ENCODE peak calls at places on chromosomes 5 and 9, in seven cellular contexts. J is gastrocnemius medialis, D is suprapubic skin, V is stomach, A is breast epithelium, Y is testis, N is transverse colon. P is an unnamed sample.
A peak's percentile ranks its signal among the peaks of the same experiment; 100 is the strongest.

GRCh38 chr5:14171621-14172020 is 28.5 kb downstream of the TRIO start:
- DNase-seq in D (no peak), J (no peak), V (no peak), A (no peak), N (no peak), Y (no peak), P (no peak)

GRCh38 chr9:72365525-72366256 is 683 bp upstream of the ZFAND5 start:
- DNase-seq in D (peak; percentile 93), A (peak; percentile 80), Y (peak; percentile 91), V (peak; percentile 85), N (peak; percentile 87), J (peak; percentile 92), P (peak; percentile 90)

GRCh38 chr5:142323480-142324376 is 1.1 kb downstream of the SPRY4 start:
- DNase-seq in N (peak; percentile 77), A (no peak), D (no peak), V (peak; percentile 44), Y (no peak), J (no peak), P (peak; percentile 17)

GRCh38 chr5:81825237-81825636 is 74.3 kb upstream of the SSBP2 start:
- DNase-seq in N (peak; percentile 20), Y (peak; percentile 28), A (peak; percentile 59), D (no peak), J (peak; percentile 69), V (peak; percentile 37), P (peak; percentile 51)

GRCh38 chr5:126846344-126846743 is 69.4 kb downstream of the LMNB1 start:
- DNase-seq in D (no peak), Y (no peak), V (no peak), J (no peak), N (no peak), A (no peak), P (no peak)

GRCh38 chr5:160458971-160459800 is 37.5 kb downstream of the PTTG1 start:
- DNase-seq in A (no peak), Y (peak; percentile 41), J (no peak), D (no peak), N (no peak), V (no peak), P (no peak)

GRCh38 chr5:172852490-172853354 is 18.7 kb downstream of the ERGIC1 start:
- DNase-seq in N (peak; percentile 42), A (no peak), V (peak; percentile 70), Y (no peak), D (no peak), J (no peak), P (no peak)

GRCh38 chr9:89613912-89614311 is 9.1 kb downstream of the GADD45G start:
- DNase-seq in Y (no peak), V (no peak), D (no peak), J (no peak), A (no peak), N (no peak), P (no peak)

GRCh38 chr9:36140086-36141084 is 3.9 kb downstream of the GLIPR2 start:
- DNase-seq in V (no peak), Y (no peak), J (no peak), A (no peak), D (no peak), N (no peak), P (peak; percentile 52)

GRCh38 chr5:35313296-35313695 is 83.0 kb upstream of the PRLR start:
- DNase-seq in A (no peak), D (no peak), Y (no peak), J (no peak), V (no peak), N (no peak), P (no peak)

GRCh38 chr5:44935262-44935661 is 126.5 kb downstream of the MRPS30 start:
- DNase-seq in V (no peak), N (no peak), A (no peak), J (no peak), Y (no peak), D (no peak), P (no peak)

GRCh38 chr9:13088734-13089427 is 190.6 kb downstream of the MPDZ start:
- DNase-seq in J (no peak), D (no peak), A (no peak), N (peak; percentile 7), V (no peak), Y (peak; percentile 44), P (no peak)

GRCh38 chr5:41924872-41925554 is at the start of gene FBXO4:
- DNase-seq in Y (peak; percentile 88), D (peak; percentile 92), J (peak; percentile 78), N (peak; percentile 88), A (peak; percentile 78), V (peak; percentile 85), P (peak; percentile 88)
- TF ChIP-seq CTCF in Y (peak; percentile 43), D (no peak), J (peak; percentile 13), N (peak; percentile 57), A (peak; percentile 24), V (peak; percentile 28), P (peak; percentile 53)

GRCh38 chr9:70419546-70420266 is 5.2 kb upstream of the KLF9 start:
- DNase-seq in A (peak; percentile 97), N (peak; percentile 96), D (peak; percentile 98), Y (peak; percentile 95), V (peak; percentile 97), J (peak; percentile 98), P (peak; percentile 98)
- TF ChIP-seq POLR2A in A (peak; percentile 60), N (peak; percentile 98), D (peak; percentile 91), Y (no peak), V (peak; percentile 85), J (no peak), P (no peak)

GRCh38 chr5:58482536-58482935 is 8.7 kb upstream of the GAPT start:
- DNase-seq in D (no peak), Y (no peak), J (no peak), N (no peak), V (no peak), A (no peak), P (no peak)
- H3K36me3 ChIP-seq in D (no peaks in the 10 kb centered on the region), Y (no peaks in the 10 kb centered on the region), J (no peaks in the 10 kb centered on the region), N (no peaks in the 10 kb centered on the region), V (no peaks in the 10 kb centered on the region), A (no peaks in the 10 kb centered on the region), P (no peaks in the 10 kb centered on the region)

DNA sequence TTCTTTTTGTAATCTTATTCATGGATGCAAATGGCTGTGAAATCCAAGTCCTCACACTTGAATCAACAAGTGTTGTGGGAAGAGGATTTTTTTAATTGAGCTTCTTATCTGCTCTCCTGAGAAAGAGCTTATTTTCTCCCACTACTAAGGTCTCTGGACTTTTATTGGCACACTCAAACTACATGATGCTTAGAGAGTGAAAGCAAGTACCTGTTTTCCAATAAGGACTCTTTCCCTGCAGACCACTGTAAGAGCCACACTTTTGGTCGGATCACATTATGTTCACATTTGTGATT is 546.4 kb upstream of the ARRDC3 start:
- DNase-seq in V (no peak), Y (no peak), N (no peak), J (no peak), D (no peak), A (no peak), P (no peak)
- TF ChIP-seq CTCF in V (no peak), Y (no peak), N (no peak), J (no peak), D (no peak), A (no peak), P (no peak)

DNA sequence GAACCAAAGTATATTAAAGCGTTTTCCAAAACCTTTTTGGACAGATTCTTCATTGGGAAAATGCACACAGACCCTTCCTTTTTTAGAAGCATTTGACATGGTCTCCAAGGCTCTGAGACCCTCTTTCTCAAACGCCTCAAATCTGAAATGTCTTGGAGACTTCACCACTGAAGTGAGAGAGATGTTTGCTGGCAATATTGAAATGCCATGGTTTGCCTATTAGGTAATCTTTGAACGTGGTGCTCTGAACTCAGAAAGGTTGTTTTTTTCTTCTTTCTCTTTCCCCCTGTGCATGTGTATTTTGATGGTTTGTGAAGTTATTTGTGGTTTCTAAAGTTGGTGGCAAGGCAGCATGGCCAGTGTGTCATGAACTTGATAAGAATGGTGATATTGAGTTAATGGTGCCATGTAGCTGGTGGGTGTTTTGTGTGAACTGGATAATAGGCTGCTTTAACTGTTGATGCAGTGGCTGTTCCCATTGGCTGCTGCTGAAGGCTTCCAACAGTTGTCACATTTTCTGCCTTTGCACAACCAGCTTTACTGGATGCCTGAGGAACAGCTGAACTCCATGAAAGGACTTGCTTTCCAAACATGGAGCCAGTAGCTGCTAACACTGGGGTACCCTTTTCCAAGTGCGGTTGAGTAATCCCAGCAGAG is 1.7 kb downstream of the PALM2AKAP2 start:
- DNase-seq in J (peak; percentile 37), D (no peak), V (no peak), N (no peak), A (no peak), Y (no peak), P (no peak)
- TF ChIP-seq POLR2A in J (no peak), D (no peak), V (no peak), N (no peak), A (no peak), Y (no peak), P (no peak)

GRCh38 chr5:130189961-130190360 is 285.7 kb downstream of the CHSY3 start:
- DNase-seq in N (no peak), J (no peak), A (no peak), V (no peak), Y (no peak), D (no peak), P (no peak)
- H3K36me3 ChIP-seq in N (no peaks in the 10 kb centered on the region), J (no peaks in the 10 kb centered on the region), A (no peaks in the 10 kb centered on the region), V (no peaks in the 10 kb centered on the region), Y (no peaks in the 10 kb centered on the region), D (no peaks in the 10 kb centered on the region), P (no peaks in the 10 kb centered on the region)

GRCh38 chr9:32350682-32351081 is 33.8 kb upstream of the ACO1 start:
- DNase-seq in Y (no peak), N (no peak), J (no peak), D (no peak), V (no peak), A (no peak), P (no peak)
- TF ChIP-seq CTCF in Y (peak; percentile 29), N (peak; percentile 12), J (no peak), D (no peak), V (no peak), A (peak; percentile 21), P (no peak)